ENCODE peak calls at places on chromosome 12, in four cellular contexts. T is K562, U is IMR-90, L is GM12878. F is an unnamed sample.

GRCh38 chr12:57367121-57367520 is 63.7 kb downstream of the R3HDM2 start:
- DNase-seq in L (no peak), T (no peak), U (peak; percentile 5), F (no peak)

GRCh38 chr12:22904485-22904884 is 279.5 kb downstream of the ETNK1 start:
- DNase-seq in L (no peak), T (no peak), U (no peak), F (no peak)

GRCh38 chr12:128069359-128069997 is 197.5 kb upstream of the TMEM132C start:
- DNase-seq in T (peak; percentile 65), L (no peak), U (peak; percentile 33), F (peak; percentile 11)

GRCh38 chr12:56337753-56338221 is 897 bp upstream of the IL23A start:
- DNase-seq in T (no peak), U (no peak), L (no peak), F (no peak)

GRCh38 chr12:80794506-80794905 is 77.8 kb downstream of the MYF5 start:
- DNase-seq in L (no peak), T (no peak), U (no peak), F (no peak)

GRCh38 chr12:77847665-77848431 is 17.2 kb downstream of the NAV3 start:
- DNase-seq in U (peak; percentile 82), L (peak; percentile 26), T (no peak), F (peak; percentile 90)

GRCh38 chr12:49730568-49731101 is 10.7 kb upstream of the TMBIM6 start:
- DNase-seq in U (no peak), L (no peak), T (peak; percentile 40), F (no peak)

GRCh38 chr12:112676526-112676925 is 115.0 kb upstream of the RPH3A start:
- DNase-seq in T (no peak), U (no peak), L (no peak), F (no peak)

GRCh38 chr12:121800694-121801600 is 2.9 kb upstream of the SETD1B start:
- DNase-seq in L (no peak), T (peak; percentile 83), U (peak; percentile 83), F (peak; percentile 53)

GRCh38 chr12:107091989-107092641 is 1.2 kb downstream of the CRY1 start:
- DNase-seq in T (peak; percentile 84), L (peak; percentile 21), U (peak; percentile 97), F (peak; percentile 97)

GRCh38 chr12:8912910-8913309 is 1.4 kb upstream of the PHC1 start:
- DNase-seq in T (peak; percentile 16), L (no peak), U (no peak), F (no peak)

GRCh38 chr12:15256760-15257159 is 35.5 kb upstream of the RERG start:
- DNase-seq in T (no peak), U (peak; percentile 2), L (no peak), F (no peak)

GRCh38 chr12:14567311-14568195 is at the start of gene PLBD1:
- DNase-seq in U (no peak), T (peak; percentile 74), L (no peak), F (peak; percentile 8)

GRCh38 chr12:7951671-7952070 is 15.7 kb upstream of the SLC2A3 start:
- DNase-seq in U (no peak), L (no peak), T (no peak), F (no peak)

GRCh38 chr12:9813821-9814798 is 13.2 kb upstream of the KLRF1 start:
- DNase-seq in U (peak; percentile 17), L (peak; percentile 23), T (peak; percentile 61), F (peak; percentile 74)

GRCh38 chr12:5442251-5443006 is 10.5 kb downstream of the NTF3 start:
- DNase-seq in T (peak; percentile 44), U (peak; percentile 73), L (no peak), F (peak; percentile 49)

GRCh38 chr12:23055004-23055403 is 430.0 kb downstream of the ETNK1 start:
- DNase-seq in T (peak; percentile 26), U (peak; percentile 7), L (no peak), F (peak; percentile 4)

GRCh38 chr12:49369723-49370145 is 2.5 kb downstream of the SPATS2 start:
- DNase-seq in L (peak; percentile 79), T (peak; percentile 77), U (peak; percentile 54), F (peak; percentile 58)

GRCh38 chr12:59929091-59929490 is 333.3 kb downstream of the SLC16A7 start:
- DNase-seq in L (no peak), T (no peak), U (peak; percentile 18), F (no peak)

GRCh38 chr12:12788675-12789368 is 3.4 kb downstream of the APOLD1 start:
- DNase-seq in T (peak; percentile 86), L (no peak), U (peak; percentile 82), F (peak; percentile 76)

DNA sequence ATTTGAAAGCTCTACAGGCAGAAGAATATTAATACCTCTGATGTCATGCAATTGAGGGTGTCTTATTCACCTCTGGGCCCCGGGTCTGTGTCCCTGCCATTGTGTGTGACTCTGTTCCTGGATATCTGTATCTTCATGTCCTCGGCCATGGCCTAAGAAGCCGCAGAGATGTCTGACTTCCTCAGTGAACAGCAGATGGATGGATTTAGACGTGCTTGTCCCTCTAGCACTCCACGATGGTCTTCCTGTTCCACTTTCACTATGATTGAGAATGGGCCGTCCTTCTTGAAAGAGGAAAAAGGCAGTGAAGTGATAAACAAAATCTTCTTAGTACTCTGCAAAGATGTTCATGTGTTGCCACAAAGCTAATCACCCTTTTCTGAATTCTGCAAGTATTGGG is 217.4 kb downstream of the SLC41A2 start:
- DNase-seq in L (peak; percentile 87), T (no peak), U (no peak), F (no peak)
- TF ChIP-seq FOS in L (no peak), T (no peak), U (no peak), F (no peak)

DNA sequence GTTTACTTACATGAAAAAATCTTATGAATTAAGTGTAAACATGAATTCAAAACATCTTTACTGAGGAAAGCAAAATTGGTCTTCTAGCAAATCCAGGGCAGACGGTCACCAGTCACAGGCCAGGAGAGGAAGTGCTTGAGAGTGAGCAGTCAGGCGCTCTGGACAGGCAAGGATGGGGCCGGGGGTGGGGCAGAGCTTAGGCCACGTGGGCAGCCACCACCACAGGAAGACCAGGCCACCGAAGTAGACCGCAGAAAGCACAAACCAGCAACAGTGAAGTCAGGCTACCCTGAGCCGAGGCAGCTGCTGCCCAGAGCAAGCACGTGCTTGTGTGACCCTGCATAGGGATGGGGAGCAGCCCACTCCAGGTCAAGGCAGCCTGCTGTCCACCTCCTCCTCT is 33.5 kb downstream of the SLC6A12 start:
- DNase-seq in U (peak; percentile 58), L (peak; percentile 25), T (peak; percentile 33), F (no peak)
- H3K4me1 ChIP-seq in U (peaks cover 27% of the 10 kb centered on the region), L (peaks cover 5% of the 10 kb centered on the region), T (peaks cover 23% of the 10 kb centered on the region), F (no peaks in the 10 kb centered on the region)

GRCh38 chr12:92062539-92063493 is 82.8 kb downstream of the BTG1 start:
- DNase-seq in L (no peak), U (no peak), T (no peak), F (no peak)

GRCh38 chr12:92063641-92064040 is 82.0 kb downstream of the BTG1 start:
- DNase-seq in T (no peak), L (no peak), U (peak; percentile 81), F (no peak)

GRCh38 chr12:92064420-92064819 is 81.2 kb downstream of the BTG1 start:
- DNase-seq in L (no peak), U (no peak), T (peak; percentile 25), F (no peak)

GRCh38 chr12:92065664-92066063 is 80.0 kb downstream of the BTG1 start:
- DNase-seq in L (no peak), T (no peak), U (no peak), F (no peak)

GRCh38 chr12:92065018-92065499 is 80.6 kb downstream of the BTG1 start:
- DNase-seq in U (peak; percentile 61), T (no peak), L (peak; percentile 78), F (no peak)
- TF ChIP-seq FOS in U (no peak), T (no peak), L (no peak), F (no peak)

GRCh38 chr12:94942663-94943062 is 60.8 kb downstream of the NDUFA12 start:
- DNase-seq in T (no peak), L (no peak), U (no peak), F (no peak)
- H3K4me1 ChIP-seq in T (peaks cover 2% of the 10 kb centered on the region), L (no peaks in the 10 kb centered on the region), U (peaks cover 2% of the 10 kb centered on the region), F (peaks cover 13% of the 10 kb centered on the region)